ENCODE peak calls at places on chromosome 11, in six cellular contexts. P is Caco-2, M is pancreas, D is endodermal cell, U is type B pancreatic cell, O is hepatocyte. G is an unnamed sample.

GRCh38 chr11:102807921-102808320 is 10.0 kb upstream of the MMP1 start:
- DNase-seq in D (peak), P (peak), O (peak), M (peak), U (no peak), G (no peak)

GRCh38 chr11:48013269-48013901 is 33.0 kb downstream of the PTPRJ start:
- DNase-seq in D (no peak), P (no peak), M (peak), O (peak), U (no peak), G (no peak)

GRCh38 chr11:58907780-58908179 is 31.5 kb upstream of the GLYATL1 start:
- DNase-seq in U (no peak), M (no peak), D (no peak), P (no peak), O (no peak), G (no peak)

GRCh38 chr11:13535819-13536218 is 40.0 kb upstream of the PTH start:
- DNase-seq in M (no peak), P (peak), D (peak), O (no peak), U (no peak), G (no peak)

GRCh38 chr11:118998388-118998717 is 415 bp downstream of the CENATAC start:
- DNase-seq in U (no peak), D (no peak), P (no peak), O (no peak), M (no peak), G (no peak)

GRCh38 chr11:131609317-131609716 is 238.9 kb downstream of the NTM start:
- DNase-seq in M (no peak), P (no peak), U (no peak), O (peak), D (no peak), G (no peak)

GRCh38 chr11:114762437-114762836 is 84.1 kb downstream of the NXPE2 start:
- DNase-seq in O (peak), D (peak), M (peak), U (no peak), P (peak), G (no peak)

GRCh38 chr11:69327741-69328191 is 33.8 kb downstream of the MYEOV start:
- DNase-seq in U (peak), M (no peak), P (no peak), D (peak), O (no peak), G (peak)

GRCh38 chr11:10305262-10305963 is 540 bp downstream of the ADM start:
- DNase-seq in P (peak), O (peak), U (no peak), M (peak), D (peak), G (no peak)

GRCh38 chr11:131912127-131912526 is 541.7 kb downstream of the NTM start:
- DNase-seq in P (no peak), M (no peak), U (no peak), D (no peak), O (no peak), G (no peak)

GRCh38 chr11:2290351-2290841 is 11.3 kb downstream of the C11orf21 start:
- DNase-seq in O (no peak), U (peak), P (no peak), M (peak), D (peak), G (peak)

GRCh38 chr11:64362339-64362738 is 3.4 kb downstream of the RPS6KA4 start:
- DNase-seq in D (no peak), P (no peak), U (no peak), O (no peak), M (no peak), G (no peak)

GRCh38 chr11:108340958-108341357 is 118.1 kb downstream of the ATM start:
- DNase-seq in D (peak), P (peak), U (no peak), O (peak), M (no peak), G (no peak)

GRCh38 chr11:34565417-34566208 is 52.0 kb upstream of the ELF5 start:
- DNase-seq in M (no peak), P (peak), D (peak), U (no peak), O (no peak), G (no peak)
- TF ChIP-seq CTCF in M (no peak), P (no peak), D (peak), U (peak), O (peak), G (no peak)

DNA sequence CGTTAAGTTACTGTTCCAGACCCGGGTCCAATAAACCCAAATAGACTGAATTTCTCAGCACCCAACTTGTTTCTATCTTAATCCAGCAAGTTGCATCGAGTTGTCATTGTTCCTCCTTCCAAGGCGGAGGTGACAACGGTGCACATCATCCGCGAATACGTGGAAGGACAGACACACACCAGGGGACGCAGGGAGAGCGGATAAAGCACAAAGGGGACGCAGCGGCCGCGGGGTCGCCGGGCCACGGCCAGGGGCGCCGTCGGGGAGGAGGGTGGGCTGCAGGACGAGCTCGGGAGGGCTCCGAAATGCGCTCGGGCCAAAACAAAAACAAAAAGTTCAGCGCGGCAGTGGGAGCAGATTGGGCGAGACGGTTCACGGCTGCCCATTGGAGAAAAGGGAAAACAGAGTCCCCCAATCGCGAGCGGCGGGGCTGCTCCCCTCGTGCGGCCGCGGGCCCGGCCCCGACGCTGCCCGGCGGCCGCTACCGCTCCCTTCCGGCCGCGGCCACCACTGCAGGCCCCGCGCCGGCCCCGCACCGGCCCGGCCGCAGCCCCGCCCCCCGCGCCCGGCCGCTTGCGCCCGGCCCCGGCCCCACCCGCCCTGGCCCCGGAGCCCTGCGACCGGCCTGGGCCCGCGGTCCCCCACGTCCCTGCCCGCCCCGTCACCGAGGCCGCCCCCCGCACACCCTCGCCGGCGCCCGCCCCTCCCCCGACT is 518 bp downstream of the KMT5B start:
- DNase-seq in D (peak), O (peak), P (peak), U (peak), M (peak), G (no peak)
- TF ChIP-seq CTCF in D (peak), O (peak), P (no peak), U (peak), M (no peak), G (no peak)

GRCh38 chr11:20443596-20443995 is 56.1 kb downstream of the PRMT3 start:
- DNase-seq in M (no peak), D (no peak), O (peak), U (no peak), P (peak), G (no peak)

GRCh38 chr11:20444537-20444936 is 57.0 kb downstream of the PRMT3 start:
- DNase-seq in P (no peak), D (no peak), M (no peak), U (no peak), O (no peak), G (no peak)

DNA sequence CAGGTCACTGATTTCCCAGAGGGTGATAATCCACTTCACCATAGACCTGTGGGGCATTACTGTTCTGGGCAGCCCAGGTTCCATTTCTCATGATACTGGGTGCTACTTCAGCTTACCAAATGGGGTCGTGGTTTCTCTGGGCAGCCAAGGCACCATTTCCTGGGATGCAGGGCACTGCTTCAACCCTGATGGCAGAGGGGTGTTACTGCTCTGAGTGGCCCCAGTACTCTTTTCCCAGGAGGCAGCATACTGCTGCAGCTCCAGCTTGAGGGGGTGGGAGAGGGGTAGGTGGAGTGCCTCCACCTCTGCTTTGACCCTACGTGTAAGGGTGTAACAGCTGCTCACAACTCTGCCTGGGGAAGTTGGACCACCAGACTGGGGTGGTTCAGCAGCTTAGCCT is 51.1 kb downstream of the PRMT3 start:
- DNase-seq in M (no peak), P (no peak), U (no peak), D (no peak), O (no peak), G (no peak)
- TF ChIP-seq CTCF in M (no peak), P (no peak), U (no peak), D (no peak), O (no peak), G (no peak)

GRCh38 chr11:44950036-44950624 is 553 bp downstream of the TP53I11 start:
- DNase-seq in U (no peak), P (peak), O (peak), D (peak), M (peak), G (no peak)

GRCh38 chr11:44950625-44951472 is at the start of gene TP53I11:
- DNase-seq in U (peak), P (peak), D (peak), M (peak), O (peak), G (no peak)

GRCh38 chr11:44948155-44948554 is 2.5 kb downstream of the TP53I11 start:
- DNase-seq in U (no peak), M (no peak), P (no peak), D (no peak), O (no peak), G (no peak)

GRCh38 chr11:44947114-44947513 is 3.6 kb downstream of the TP53I11 start:
- DNase-seq in O (no peak), U (no peak), P (no peak), M (no peak), D (no peak), G (no peak)

GRCh38 chr11:44949160-44950035 is 1.3 kb downstream of the TP53I11 start:
- DNase-seq in D (peak), M (peak), P (no peak), O (peak), U (no peak), G (no peak)
- TF ChIP-seq CTCF in D (peak), M (peak), P (peak), O (peak), U (peak), G (no peak)